ENCODE peak calls at places on chromosomes 7 and 10, in four cellular contexts. One of them, this sample, is unnamed.

GRCh38 chr7:143362126-143362961 is at the start of gene FAM131B:
- DNase-seq in H1: peak
- DNase-seq in K562: no peak
- DNase-seq in SK-N-SH: peak
- DNase-seq in this sample: peak

GRCh38 chr7:73860859-73861258 is at the start of gene TMEM270:
- DNase-seq in H1: no peak
- DNase-seq in K562: no peak
- DNase-seq in SK-N-SH: no peak
- DNase-seq in this sample: no peak

GRCh38 chr7:106485031-106485551 is 175.9 kb downstream of the CCDC71L start:
- DNase-seq in H1: no peak
- DNase-seq in K562: no peak
- DNase-seq in SK-N-SH: no peak
- DNase-seq in this sample: no peak

GRCh38 chr10:80163741-80164341 is 31.3 kb downstream of the PLAC9 start:
- DNase-seq in H1: no peak
- DNase-seq in K562: no peak
- DNase-seq in SK-N-SH: no peak
- DNase-seq in this sample: no peak

GRCh38 chr10:10418397-10418796 is 599.3 kb upstream of the CELF2 start:
- DNase-seq in H1: no peak
- DNase-seq in K562: no peak
- DNase-seq in SK-N-SH: no peak
- DNase-seq in this sample: no peak

GRCh38 chr7:77570330-77571011 is 33.4 kb downstream of the PTPN12 start:
- DNase-seq in H1: no peak
- DNase-seq in K562: no peak
- DNase-seq in SK-N-SH: no peak
- DNase-seq in this sample: no peak

GRCh38 chr7:13181221-13181620 is 493.8 kb downstream of the ARL4A start:
- DNase-seq in H1: no peak
- DNase-seq in K562: no peak
- DNase-seq in SK-N-SH: no peak
- DNase-seq in this sample: no peak

GRCh38 chr10:123160311-123160980 is 6.2 kb downstream of the BUB3 start:
- DNase-seq in H1: no peak
- DNase-seq in K562: no peak
- DNase-seq in SK-N-SH: no peak
- DNase-seq in this sample: no peak

GRCh38 chr7:50812847-50813475 is 30.3 kb upstream of the GRB10 start:
- DNase-seq in H1: no peak
- DNase-seq in K562: peak
- DNase-seq in SK-N-SH: no peak
- DNase-seq in this sample: no peak

GRCh38 chr7:29807179-29807841 is 1.0 kb downstream of the WIPF3 start:
- DNase-seq in H1: peak
- DNase-seq in K562: no peak
- DNase-seq in SK-N-SH: peak
- DNase-seq in this sample: peak

GRCh38 chr7:69982197-69982596 is 383.9 kb downstream of the AUTS2 start:
- DNase-seq in H1: no peak
- DNase-seq in K562: no peak
- DNase-seq in SK-N-SH: no peak
- DNase-seq in this sample: no peak

GRCh38 chr7:90594791-90595317 is 1.3 kb upstream of the CDK14 start:
- DNase-seq in H1: no peak
- DNase-seq in K562: no peak
- DNase-seq in SK-N-SH: peak
- DNase-seq in this sample: peak

GRCh38 chr7:128729489-128729888 is 9.7 kb upstream of the CALU start:
- DNase-seq in H1: no peak
- DNase-seq in K562: no peak
- DNase-seq in SK-N-SH: no peak
- DNase-seq in this sample: no peak

GRCh38 chr10:12793106-12793505 is 208.4 kb downstream of the CCDC3 start:
- DNase-seq in H1: no peak
- DNase-seq in K562: no peak
- DNase-seq in SK-N-SH: no peak
- DNase-seq in this sample: no peak

GRCh38 chr10:13483073-13483472 is 45.7 kb downstream of the BEND7 start:
- DNase-seq in H1: no peak
- DNase-seq in K562: no peak
- DNase-seq in SK-N-SH: no peak
- DNase-seq in this sample: no peak

GRCh38 chr7:43362652-43363428 is 220.1 kb upstream of the STK17A start:
- DNase-seq in H1: no peak
- DNase-seq in K562: no peak
- DNase-seq in SK-N-SH: peak
- DNase-seq in this sample: no peak

DNA sequence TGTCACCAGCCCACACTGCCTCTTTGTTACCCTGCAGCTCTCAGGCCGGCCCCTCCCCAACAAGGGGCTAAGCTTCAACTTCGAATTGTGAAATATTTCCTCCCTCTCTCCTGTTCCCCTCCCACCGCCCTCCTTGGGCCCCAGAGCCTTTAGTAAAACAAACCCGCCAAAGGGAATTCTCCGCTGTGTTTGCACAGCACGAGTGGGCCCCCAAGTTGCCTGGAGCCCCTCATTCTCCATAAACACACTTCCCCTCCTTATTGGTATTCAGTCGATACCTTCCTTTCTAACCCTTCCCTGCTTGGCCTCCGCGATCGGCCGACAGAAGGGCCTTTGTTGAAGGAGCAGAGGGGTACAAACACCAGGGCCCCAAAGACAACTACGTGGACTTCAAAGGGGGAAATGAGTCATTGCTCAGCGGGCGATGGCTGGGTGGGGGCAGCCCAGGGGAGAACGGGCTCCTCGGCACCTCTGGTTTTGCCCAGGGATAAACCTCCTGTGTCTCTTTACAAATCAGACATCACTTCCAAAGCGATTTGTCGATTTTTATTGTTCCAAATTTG is 45.4 kb downstream of the SLIT1 start:
- DNase-seq in H1: no peak
- DNase-seq in K562: no peak
- DNase-seq in SK-N-SH: peak
- DNase-seq in this sample: no peak
- TF ChIP-seq TEAD4 in H1: no peak
- TF ChIP-seq TEAD4 in K562: no peak
- TF ChIP-seq TEAD4 in SK-N-SH: no peak
- TF ChIP-seq TEAD4 in this sample: no peak

GRCh38 chr10:74539317-74539716 is 287.1 kb upstream of the KAT6B start:
- DNase-seq in H1: no peak
- DNase-seq in K562: no peak
- DNase-seq in SK-N-SH: no peak
- DNase-seq in this sample: no peak
- TF ChIP-seq TEAD4 in H1: no peak
- TF ChIP-seq TEAD4 in K562: no peak
- TF ChIP-seq TEAD4 in SK-N-SH: no peak
- TF ChIP-seq TEAD4 in this sample: no peak

GRCh38 chr10:94006591-94007550 is 13.1 kb downstream of the PLCE1 start:
- DNase-seq in H1: no peak
- DNase-seq in K562: no peak
- DNase-seq in SK-N-SH: no peak
- DNase-seq in this sample: no peak
- TF ChIP-seq TEAD4 in H1: no peak
- TF ChIP-seq TEAD4 in K562: no peak
- TF ChIP-seq TEAD4 in SK-N-SH: peak
- TF ChIP-seq TEAD4 in this sample: no peak

GRCh38 chr7:100057006-100057405 is 7.4 kb downstream of the ZSCAN21 start:
- DNase-seq in H1: no peak
- DNase-seq in K562: no peak
- DNase-seq in SK-N-SH: no peak
- DNase-seq in this sample: no peak

GRCh38 chr7:100051611-100052010 is 2.0 kb downstream of the ZSCAN21 start:
- DNase-seq in H1: no peak
- DNase-seq in K562: no peak
- DNase-seq in SK-N-SH: no peak
- DNase-seq in this sample: no peak

GRCh38 chr7:100048680-100049079 is 894 bp upstream of the ZSCAN21 start:
- DNase-seq in H1: no peak
- DNase-seq in K562: no peak
- DNase-seq in SK-N-SH: no peak
- DNase-seq in this sample: no peak

GRCh38 chr7:100049441-100050291 is at the start of gene ZSCAN21:
- DNase-seq in H1: peak
- DNase-seq in K562: peak
- DNase-seq in SK-N-SH: peak
- DNase-seq in this sample: peak

GRCh38 chr7:100053201-100053600 is 3.6 kb downstream of the ZSCAN21 start:
- DNase-seq in H1: no peak
- DNase-seq in K562: peak
- DNase-seq in SK-N-SH: peak
- DNase-seq in this sample: no peak
- TF ChIP-seq TEAD4 in H1: no peak
- TF ChIP-seq TEAD4 in K562: no peak
- TF ChIP-seq TEAD4 in SK-N-SH: no peak
- TF ChIP-seq TEAD4 in this sample: no peak

GRCh38 chr10:132815161-132815857 is 29.4 kb upstream of the NKX6-2 start:
- DNase-seq in H1: no peak
- DNase-seq in K562: no peak
- DNase-seq in SK-N-SH: no peak
- DNase-seq in this sample: no peak
- TF ChIP-seq TEAD4 in H1: no peak
- TF ChIP-seq TEAD4 in K562: no peak
- TF ChIP-seq TEAD4 in SK-N-SH: no peak
- TF ChIP-seq TEAD4 in this sample: no peak

This sample was measured in WTC11.